ENCODE peak calls at places on chromosomes 4 and X, in nine cellular contexts. One of them, this sample, is unnamed.

GRCh38 chrX:74514384-74514783 is 93.1 kb downstream of the SLC16A2 start:
- DNase-seq in lower lobe of right lung: no peak
- DNase-seq in ELR: no peak
- DNase-seq in stimulated activated CD4-positive, alpha-beta T cell treated with anti-CD3 and anti-CD28 coated beads, Interleukin-12 subunit alpha, Interleukin-12 subunit beta, amount 100 ng/mL, for 4 hours: no peak
- DNase-seq in PC-9: no peak
- DNase-seq in mucosa of descending colon: no peak
- DNase-seq in 8988T: no peak
- DNase-seq in dorsolateral prefrontal cortex: no peak
- DNase-seq in smooth muscle cell of the brain vasculature: no peak
- DNase-seq in this sample: peak; percentile 77

GRCh38 chr4:140168474-140168873 is 14.5 kb upstream of the MAML3 start:
- DNase-seq in lower lobe of right lung: no peak
- DNase-seq in ELR: peak; percentile 4
- DNase-seq in stimulated activated CD4-positive, alpha-beta T cell treated with anti-CD3 and anti-CD28 coated beads, Interleukin-12 subunit alpha, Interleukin-12 subunit beta, amount 100 ng/mL, for 4 hours: no peak
- DNase-seq in PC-9: no peak
- DNase-seq in mucosa of descending colon: no peak
- DNase-seq in 8988T: no peak
- DNase-seq in dorsolateral prefrontal cortex: no peak
- DNase-seq in smooth muscle cell of the brain vasculature: no peak
- DNase-seq in this sample: no peak

GRCh38 chr4:89765966-89766365 is 71.0 kb downstream of the SNCA start:
- DNase-seq in lower lobe of right lung: no peak
- DNase-seq in ELR: no peak
- DNase-seq in stimulated activated CD4-positive, alpha-beta T cell treated with anti-CD3 and anti-CD28 coated beads, Interleukin-12 subunit alpha, Interleukin-12 subunit beta, amount 100 ng/mL, for 4 hours: no peak
- DNase-seq in PC-9: no peak
- DNase-seq in mucosa of descending colon: no peak
- DNase-seq in 8988T: no peak
- DNase-seq in dorsolateral prefrontal cortex: peak; percentile 76
- DNase-seq in smooth muscle cell of the brain vasculature: no peak
- DNase-seq in this sample: no peak

GRCh38 chrX:148385471-148385870 is 114.9 kb upstream of the AFF2 start:
- DNase-seq in lower lobe of right lung: no peak
- DNase-seq in ELR: no peak
- DNase-seq in stimulated activated CD4-positive, alpha-beta T cell treated with anti-CD3 and anti-CD28 coated beads, Interleukin-12 subunit alpha, Interleukin-12 subunit beta, amount 100 ng/mL, for 4 hours: no peak
- DNase-seq in PC-9: no peak
- DNase-seq in mucosa of descending colon: no peak
- DNase-seq in 8988T: no peak
- DNase-seq in dorsolateral prefrontal cortex: peak; percentile 6
- DNase-seq in smooth muscle cell of the brain vasculature: no peak
- DNase-seq in this sample: no peak

GRCh38 chrX:115616943-115617563 is 56.1 kb downstream of the PLS3 start:
- DNase-seq in lower lobe of right lung: no peak
- DNase-seq in ELR: peak; percentile 90
- DNase-seq in stimulated activated CD4-positive, alpha-beta T cell treated with anti-CD3 and anti-CD28 coated beads, Interleukin-12 subunit alpha, Interleukin-12 subunit beta, amount 100 ng/mL, for 4 hours: no peak
- DNase-seq in PC-9: peak; percentile 98
- DNase-seq in mucosa of descending colon: no peak
- DNase-seq in 8988T: no peak
- DNase-seq in dorsolateral prefrontal cortex: no peak
- DNase-seq in smooth muscle cell of the brain vasculature: peak; percentile 57
- DNase-seq in this sample: no peak

GRCh38 chrX:18227458-18227857 is 6.8 kb upstream of the BEND2 start:
- DNase-seq in lower lobe of right lung: no peak
- DNase-seq in ELR: no peak
- DNase-seq in stimulated activated CD4-positive, alpha-beta T cell treated with anti-CD3 and anti-CD28 coated beads, Interleukin-12 subunit alpha, Interleukin-12 subunit beta, amount 100 ng/mL, for 4 hours: no peak
- DNase-seq in PC-9: no peak
- DNase-seq in mucosa of descending colon: no peak
- DNase-seq in 8988T: no peak
- DNase-seq in dorsolateral prefrontal cortex: no peak
- DNase-seq in smooth muscle cell of the brain vasculature: no peak
- DNase-seq in this sample: no peak

GRCh38 chr4:112517067-112517588 is 1.1 kb upstream of the NEUROG2 start:
- DNase-seq in lower lobe of right lung: no peak
- DNase-seq in ELR: peak; percentile 22
- DNase-seq in stimulated activated CD4-positive, alpha-beta T cell treated with anti-CD3 and anti-CD28 coated beads, Interleukin-12 subunit alpha, Interleukin-12 subunit beta, amount 100 ng/mL, for 4 hours: no peak
- DNase-seq in PC-9: no peak
- DNase-seq in mucosa of descending colon: no peak
- DNase-seq in 8988T: no peak
- DNase-seq in dorsolateral prefrontal cortex: no peak
- DNase-seq in smooth muscle cell of the brain vasculature: no peak
- DNase-seq in this sample: no peak

GRCh38 chrX:133776072-133776471 is 209.3 kb downstream of the GPC3 start:
- DNase-seq in lower lobe of right lung: peak; percentile 41
- DNase-seq in ELR: no peak
- DNase-seq in stimulated activated CD4-positive, alpha-beta T cell treated with anti-CD3 and anti-CD28 coated beads, Interleukin-12 subunit alpha, Interleukin-12 subunit beta, amount 100 ng/mL, for 4 hours: peak; percentile 22
- DNase-seq in PC-9: no peak
- DNase-seq in mucosa of descending colon: no peak
- DNase-seq in 8988T: no peak
- DNase-seq in dorsolateral prefrontal cortex: no peak
- DNase-seq in smooth muscle cell of the brain vasculature: no peak
- DNase-seq in this sample: no peak

GRCh38 chrX:54920610-54921426 is at the start of gene TRO:
- DNase-seq in lower lobe of right lung: no peak
- DNase-seq in ELR: no peak
- DNase-seq in stimulated activated CD4-positive, alpha-beta T cell treated with anti-CD3 and anti-CD28 coated beads, Interleukin-12 subunit alpha, Interleukin-12 subunit beta, amount 100 ng/mL, for 4 hours: no peak
- DNase-seq in PC-9: no peak
- DNase-seq in mucosa of descending colon: no peak
- DNase-seq in 8988T: no peak
- DNase-seq in dorsolateral prefrontal cortex: peak; percentile 13
- DNase-seq in smooth muscle cell of the brain vasculature: no peak
- DNase-seq in this sample: no peak

This sample was measured in right lobe of liver.